ENCODE peak calls at places on chromosomes 5 and 9, in six cellular contexts. R is GM12892, K is activated T-cell treated with anti-CD3 and anti-CD28 coated beads for 1 hour, A is RWPE1, O is LHCN-M2, D is A172. F is an unnamed sample.

GRCh38 chr5:125743939-125744338 is 679.3 kb upstream of the GRAMD2B start:
- DNase-seq in A (no peak), K (no peak), D (no peak), R (no peak), O (no peak), F (no peak)

GRCh38 chr5:134226441-134227192 is 744 bp upstream of the PPP2CA start:
- DNase-seq in A (no peak), O (peak; percentile 25), R (peak; percentile 38), K (peak; percentile 61), D (no peak), F (peak; percentile 48)

GRCh38 chr5:95087819-95088317 is 197.0 kb downstream of the MCTP1 start:
- DNase-seq in D (no peak), A (no peak), K (no peak), O (peak; percentile 44), R (no peak), F (no peak)

GRCh38 chr5:108788142-108788541 is 40.4 kb downstream of the FER start:
- DNase-seq in O (peak; percentile 41), K (no peak), A (no peak), D (no peak), R (no peak), F (no peak)

GRCh38 chr5:158313739-158314464 is 455.0 kb upstream of the CLINT1 start:
- DNase-seq in D (no peak), O (no peak), K (no peak), A (no peak), R (no peak), F (no peak)

GRCh38 chr9:121672213-121672612 is 20.8 kb downstream of the DAB2IP start:
- DNase-seq in O (peak; percentile 59), A (no peak), D (no peak), K (no peak), R (no peak), F (no peak)

GRCh38 chr5:132489871-132490483 is 596 bp downstream of the IRF1 start:
- DNase-seq in O (peak; percentile 29), A (peak; percentile 43), D (peak; percentile 50), K (no peak), R (peak; percentile 67), F (peak; percentile 37)

GRCh38 chr5:168756517-168757391 is 177.6 kb upstream of the PANK3 start:
- DNase-seq in O (no peak), R (no peak), A (no peak), K (no peak), D (no peak), F (no peak)

GRCh38 chr5:75566710-75567309 is 44.4 kb upstream of the ANKDD1B start:
- DNase-seq in K (no peak), A (peak; percentile 94), D (peak; percentile 96), R (peak; percentile 9), O (peak; percentile 88), F (peak; percentile 49)

GRCh38 chr5:136146201-136146600 is 13.6 kb downstream of the SMAD5 start:
- DNase-seq in O (no peak), A (no peak), D (no peak), R (no peak), K (no peak), F (no peak)

GRCh38 chr9:87292449-87293191 is 205.0 kb upstream of the DAPK1 start:
- DNase-seq in O (peak; percentile 76), D (no peak), A (no peak), R (no peak), K (no peak), F (no peak)

GRCh38 chr5:127930311-127930710 is 153.3 kb upstream of the SLC12A2 start:
- DNase-seq in A (no peak), O (no peak), K (no peak), R (no peak), D (peak; percentile 51), F (peak; percentile 38)

GRCh38 chr5:112189328-112189840 is 229.7 kb downstream of the EPB41L4A start:
- DNase-seq in R (no peak), K (no peak), A (no peak), D (no peak), O (no peak), F (peak; percentile 53)

GRCh38 chr5:138177936-138178515 is 404 bp downstream of the BRD8 start:
- DNase-seq in O (peak; percentile 26), D (peak; percentile 39), R (no peak), K (no peak), A (peak; percentile 73), F (peak; percentile 25)

GRCh38 chr9:20319641-20320337 is 302.5 kb downstream of the MLLT3 start:
- DNase-seq in A (peak; percentile 71), D (peak; percentile 95), K (no peak), R (no peak), O (peak; percentile 75), F (peak; percentile 21)

GRCh38 chr5:72160299-72160698 is 53.0 kb downstream of the MAP1B start:
- DNase-seq in A (no peak), K (no peak), R (no peak), D (no peak), O (peak; percentile 81), F (no peak)

GRCh38 chr5:133895979-133896378 is 72.4 kb downstream of the C5orf15 start:
- DNase-seq in D (no peak), R (no peak), K (no peak), A (peak; percentile 65), O (no peak), F (no peak)

GRCh38 chr5:176739461-176740051 is 70.8 kb upstream of the UNC5A start:
- DNase-seq in O (no peak), R (no peak), D (no peak), K (no peak), A (no peak), F (no peak)

GRCh38 chr9:18489861-18490260 is 15.9 kb downstream of the ADAMTSL1 start:
- DNase-seq in O (peak; percentile 92), A (no peak), D (peak; percentile 42), K (no peak), R (no peak), F (no peak)

GRCh38 chr5:60649288-60649917 is 50.6 kb downstream of the DEPDC1B start:
- DNase-seq in K (no peak), O (peak; percentile 52), D (peak; percentile 52), R (no peak), A (peak; percentile 57), F (peak; percentile 37)

GRCh38 chr5:150114102-150114641 is 27.8 kb upstream of the CSF1R start:
- DNase-seq in O (no peak), D (no peak), R (no peak), K (no peak), A (no peak), F (no peak)

GRCh38 chr5:10387690-10388089 is 34.2 kb downstream of the MARCHF6 start:
- DNase-seq in K (no peak), D (no peak), R (no peak), A (no peak), O (peak; percentile 76), F (no peak)

GRCh38 chr9:107024193-107024592 is 161.2 kb downstream of the ZNF462 start:
- DNase-seq in O (no peak), R (no peak), D (peak; percentile 52), K (no peak), A (no peak), F (peak; percentile 16)

GRCh38 chr9:126700296-126700695 is 86.6 kb downstream of the LMX1B start:
- DNase-seq in O (no peak), K (no peak), D (no peak), R (peak; percentile 10), A (no peak), F (no peak)

GRCh38 chr5:150836703-150837102 is 9.6 kb upstream of the IRGM start:
- DNase-seq in K (no peak), R (no peak), A (no peak), D (no peak), O (no peak), F (no peak)

GRCh38 chr5:74136276-74136675 is 504.3 kb downstream of the ENC1 start:
- DNase-seq in D (no peak), R (no peak), O (no peak), K (no peak), A (no peak), F (no peak)

GRCh38 chr5:6557807-6558575 is 74.9 kb downstream of the NSUN2 start:
- DNase-seq in R (no peak), A (no peak), K (no peak), O (no peak), D (no peak), F (no peak)

GRCh38 chr9:108851138-108851537 is 4.6 kb downstream of the ACTL7B start:
- DNase-seq in A (no peak), D (no peak), R (no peak), K (no peak), O (no peak), F (no peak)

GRCh38 chr5:39948867-39949468 is 524.2 kb upstream of the DAB2 start:
- DNase-seq in A (peak; percentile 55), K (peak; percentile 48), O (peak; percentile 74), D (peak; percentile 71), R (peak; percentile 4), F (peak; percentile 63)

F was measured in SW480.